ENCODE peak calls at places on chromosomes 6 and 20, in ten cellular contexts. One of them, this sample, is unnamed.

GRCh38 chr20:51360451-51361230 is 181.9 kb downstream of the NFATC2 start:
- DNase-seq in breast epithelium: no peak
- DNase-seq in GM23248: peak; percentile 98
- DNase-seq in fibroblast of lung: peak; percentile 100
- DNase-seq in IMR-90: peak; percentile 100
- DNase-seq in OCI-LY7: no peak
- DNase-seq in testis: no peak
- DNase-seq in right atrium auricular region: no peak
- DNase-seq in heart left ventricle: no peak
- DNase-seq in BE2C: no peak
- DNase-seq in this sample: peak; percentile 73

GRCh38 chr6:683742-684440 is 9.0 kb downstream of the EXOC2 start:
- DNase-seq in breast epithelium: no peak
- DNase-seq in GM23248: peak; percentile 77
- DNase-seq in fibroblast of lung: peak; percentile 95
- DNase-seq in IMR-90: peak; percentile 88
- DNase-seq in OCI-LY7: no peak
- DNase-seq in testis: peak; percentile 46
- DNase-seq in right atrium auricular region: no peak
- DNase-seq in heart left ventricle: no peak
- DNase-seq in BE2C: peak; percentile 67
- DNase-seq in this sample: no peak

GRCh38 chr6:106300944-106301343 is 24.6 kb downstream of the ATG5 start:
- DNase-seq in breast epithelium: no peak
- DNase-seq in GM23248: peak; percentile 75
- DNase-seq in fibroblast of lung: peak; percentile 37
- DNase-seq in IMR-90: peak; percentile 65
- DNase-seq in OCI-LY7: peak; percentile 41
- DNase-seq in testis: no peak
- DNase-seq in right atrium auricular region: no peak
- DNase-seq in heart left ventricle: no peak
- DNase-seq in BE2C: no peak
- DNase-seq in this sample: no peak

GRCh38 chr20:10649817-10650200 is 24.0 kb downstream of the JAG1 start:
- DNase-seq in breast epithelium: no peak
- DNase-seq in GM23248: no peak
- DNase-seq in fibroblast of lung: peak; percentile 74
- DNase-seq in IMR-90: no peak
- DNase-seq in OCI-LY7: no peak
- DNase-seq in testis: no peak
- DNase-seq in right atrium auricular region: no peak
- DNase-seq in heart left ventricle: no peak
- DNase-seq in BE2C: no peak
- DNase-seq in this sample: no peak

GRCh38 chr6:35486005-35486925 is 10.6 kb downstream of the TEAD3 start:
- DNase-seq in breast epithelium: peak; percentile 95
- DNase-seq in GM23248: no peak
- DNase-seq in fibroblast of lung: no peak
- DNase-seq in IMR-90: no peak
- DNase-seq in OCI-LY7: no peak
- DNase-seq in testis: peak; percentile 84
- DNase-seq in right atrium auricular region: no peak
- DNase-seq in heart left ventricle: no peak
- DNase-seq in BE2C: no peak
- DNase-seq in this sample: peak; percentile 69

GRCh38 chr6:52590634-52590985 is 13.8 kb upstream of the TRAM2 start:
- DNase-seq in breast epithelium: no peak
- DNase-seq in GM23248: peak; percentile 87
- DNase-seq in fibroblast of lung: peak; percentile 57
- DNase-seq in IMR-90: peak; percentile 83
- DNase-seq in OCI-LY7: no peak
- DNase-seq in testis: no peak
- DNase-seq in right atrium auricular region: no peak
- DNase-seq in heart left ventricle: no peak
- DNase-seq in BE2C: no peak
- DNase-seq in this sample: no peak

GRCh38 chr6:87583822-87584221 is 6.0 kb downstream of the RARS2 start:
- DNase-seq in breast epithelium: no peak
- DNase-seq in GM23248: no peak
- DNase-seq in fibroblast of lung: no peak
- DNase-seq in IMR-90: no peak
- DNase-seq in OCI-LY7: no peak
- DNase-seq in testis: no peak
- DNase-seq in right atrium auricular region: no peak
- DNase-seq in heart left ventricle: no peak
- DNase-seq in BE2C: no peak
- DNase-seq in this sample: no peak

GRCh38 chr6:16059496-16059895 is 69.4 kb upstream of the MYLIP start:
- DNase-seq in breast epithelium: no peak
- DNase-seq in GM23248: no peak
- DNase-seq in fibroblast of lung: no peak
- DNase-seq in IMR-90: no peak
- DNase-seq in OCI-LY7: no peak
- DNase-seq in testis: no peak
- DNase-seq in right atrium auricular region: no peak
- DNase-seq in heart left ventricle: no peak
- DNase-seq in BE2C: no peak
- DNase-seq in this sample: no peak

GRCh38 chr20:58717278-58718091 is 24.9 kb downstream of the NPEPL1 start:
- DNase-seq in breast epithelium: peak; percentile 14
- DNase-seq in GM23248: no peak
- DNase-seq in fibroblast of lung: no peak
- DNase-seq in IMR-90: no peak
- DNase-seq in OCI-LY7: no peak
- DNase-seq in testis: no peak
- DNase-seq in right atrium auricular region: peak; percentile 40
- DNase-seq in heart left ventricle: peak; percentile 15
- DNase-seq in BE2C: peak; percentile 3
- DNase-seq in this sample: peak; percentile 49

GRCh38 chr6:45473121-45473967 is 95.6 kb upstream of the SUPT3H start:
- DNase-seq in breast epithelium: no peak
- DNase-seq in GM23248: no peak
- DNase-seq in fibroblast of lung: no peak
- DNase-seq in IMR-90: no peak
- DNase-seq in OCI-LY7: no peak
- DNase-seq in testis: no peak
- DNase-seq in right atrium auricular region: no peak
- DNase-seq in heart left ventricle: no peak
- DNase-seq in BE2C: no peak
- DNase-seq in this sample: no peak

GRCh38 chr20:62010551-62011402 is 54.9 kb downstream of the TAF4 start:
- DNase-seq in breast epithelium: no peak
- DNase-seq in GM23248: peak; percentile 76
- DNase-seq in fibroblast of lung: peak; percentile 37
- DNase-seq in IMR-90: peak; percentile 55
- DNase-seq in OCI-LY7: peak; percentile 71
- DNase-seq in testis: peak; percentile 76
- DNase-seq in right atrium auricular region: no peak
- DNase-seq in heart left ventricle: peak; percentile 47
- DNase-seq in BE2C: peak; percentile 77
- DNase-seq in this sample: no peak

GRCh38 chr6:44223471-44224153 is at the start of gene SLC29A1:
- DNase-seq in breast epithelium: peak; percentile 59
- DNase-seq in GM23248: peak; percentile 75
- DNase-seq in fibroblast of lung: peak; percentile 47
- DNase-seq in IMR-90: peak; percentile 28
- DNase-seq in OCI-LY7: peak; percentile 91
- DNase-seq in testis: peak; percentile 84
- DNase-seq in right atrium auricular region: no peak
- DNase-seq in heart left ventricle: peak; percentile 87
- DNase-seq in BE2C: peak; percentile 92
- DNase-seq in this sample: no peak

GRCh38 chr6:154650351-154650750 is 82.9 kb upstream of the SCAF8 start:
- DNase-seq in breast epithelium: no peak
- DNase-seq in GM23248: no peak
- DNase-seq in fibroblast of lung: no peak
- DNase-seq in IMR-90: no peak
- DNase-seq in OCI-LY7: no peak
- DNase-seq in testis: no peak
- DNase-seq in right atrium auricular region: no peak
- DNase-seq in heart left ventricle: no peak
- DNase-seq in BE2C: no peak
- DNase-seq in this sample: no peak

GRCh38 chr20:35131953-35132352 is 15.2 kb downstream of the EDEM2 start:
- DNase-seq in breast epithelium: no peak
- DNase-seq in GM23248: no peak
- DNase-seq in fibroblast of lung: no peak
- DNase-seq in IMR-90: no peak
- DNase-seq in OCI-LY7: no peak
- DNase-seq in testis: no peak
- DNase-seq in right atrium auricular region: no peak
- DNase-seq in heart left ventricle: no peak
- DNase-seq in BE2C: no peak
- DNase-seq in this sample: no peak
- H3K4me1 ChIP-seq in breast epithelium: no peaks in the 10 kb centered on the region
- H3K4me1 ChIP-seq in GM23248: peaks cover 34% of the 10 kb centered on the region
- H3K4me1 ChIP-seq in fibroblast of lung: peaks cover 3% of the 10 kb centered on the region
- H3K4me1 ChIP-seq in IMR-90: peaks cover 3% of the 10 kb centered on the region
- H3K4me1 ChIP-seq in OCI-LY7: no peaks in the 10 kb centered on the region
- H3K4me1 ChIP-seq in testis: peaks cover 13% of the 10 kb centered on the region
- H3K4me1 ChIP-seq in right atrium auricular region: peaks cover 32% of the 10 kb centered on the region
- H3K4me1 ChIP-seq in heart left ventricle: peaks cover 16% of the 10 kb centered on the region
- H3K4me1 ChIP-seq in BE2C: no peaks in the 10 kb centered on the region
- H3K4me1 ChIP-seq in this sample: peaks cover 17% of the 10 kb centered on the region

GRCh38 chr6:50846860-50847171 is 28.1 kb downstream of the TFAP2B start:
- DNase-seq in breast epithelium: no peak
- DNase-seq in GM23248: no peak
- DNase-seq in fibroblast of lung: no peak
- DNase-seq in IMR-90: no peak
- DNase-seq in OCI-LY7: no peak
- DNase-seq in testis: no peak
- DNase-seq in right atrium auricular region: no peak
- DNase-seq in heart left ventricle: no peak
- DNase-seq in BE2C: no peak
- DNase-seq in this sample: no peak
- H3K4me1 ChIP-seq in breast epithelium: no peaks in the 10 kb centered on the region
- H3K4me1 ChIP-seq in GM23248: no peaks in the 10 kb centered on the region
- H3K4me1 ChIP-seq in fibroblast of lung: no peaks in the 10 kb centered on the region
- H3K4me1 ChIP-seq in IMR-90: no peaks in the 10 kb centered on the region
- H3K4me1 ChIP-seq in OCI-LY7: no peaks in the 10 kb centered on the region
- H3K4me1 ChIP-seq in testis: no peaks in the 10 kb centered on the region
- H3K4me1 ChIP-seq in right atrium auricular region: peaks cover 18% of the 10 kb centered on the region
- H3K4me1 ChIP-seq in heart left ventricle: peaks cover 9% of the 10 kb centered on the region
- H3K4me1 ChIP-seq in BE2C: no peaks in the 10 kb centered on the region
- H3K4me1 ChIP-seq in this sample: no peaks in the 10 kb centered on the region

GRCh38 chr6:36597775-36598174 is 3.6 kb downstream of the SRSF3 start:
- DNase-seq in breast epithelium: no peak
- DNase-seq in GM23248: no peak
- DNase-seq in fibroblast of lung: no peak
- DNase-seq in IMR-90: no peak
- DNase-seq in OCI-LY7: no peak
- DNase-seq in testis: no peak
- DNase-seq in right atrium auricular region: no peak
- DNase-seq in heart left ventricle: no peak
- DNase-seq in BE2C: no peak
- DNase-seq in this sample: peak; percentile 38
- H3K4me1 ChIP-seq in breast epithelium: peaks cover 22% of the 10 kb centered on the region
- H3K4me1 ChIP-seq in GM23248: peaks cover 59% of the 10 kb centered on the region
- H3K4me1 ChIP-seq in fibroblast of lung: peaks cover 19% of the 10 kb centered on the region
- H3K4me1 ChIP-seq in IMR-90: peaks cover 9% of the 10 kb centered on the region
- H3K4me1 ChIP-seq in OCI-LY7: peaks cover 64% of the 10 kb centered on the region
- H3K4me1 ChIP-seq in testis: peaks cover 37% of the 10 kb centered on the region
- H3K4me1 ChIP-seq in right atrium auricular region: peaks cover 54% of the 10 kb centered on the region
- H3K4me1 ChIP-seq in heart left ventricle: peaks cover 61% of the 10 kb centered on the region
- H3K4me1 ChIP-seq in BE2C: peaks cover 10% of the 10 kb centered on the region
- H3K4me1 ChIP-seq in this sample: peaks cover 50% of the 10 kb centered on the region

GRCh38 chr6:37987008-37987407 is 167.5 kb downstream of the ZFAND3 start:
- DNase-seq in breast epithelium: no peak
- DNase-seq in GM23248: peak; percentile 87
- DNase-seq in fibroblast of lung: peak; percentile 70
- DNase-seq in IMR-90: peak; percentile 60
- DNase-seq in OCI-LY7: no peak
- DNase-seq in testis: no peak
- DNase-seq in right atrium auricular region: no peak
- DNase-seq in heart left ventricle: no peak
- DNase-seq in BE2C: no peak
- DNase-seq in this sample: no peak

GRCh38 chr6:37988696-37989095 is 169.2 kb downstream of the ZFAND3 start:
- DNase-seq in breast epithelium: no peak
- DNase-seq in GM23248: peak; percentile 34
- DNase-seq in fibroblast of lung: peak; percentile 42
- DNase-seq in IMR-90: no peak
- DNase-seq in OCI-LY7: no peak
- DNase-seq in testis: no peak
- DNase-seq in right atrium auricular region: no peak
- DNase-seq in heart left ventricle: no peak
- DNase-seq in BE2C: no peak
- DNase-seq in this sample: no peak

GRCh38 chr6:37988131-37988530 is 168.6 kb downstream of the ZFAND3 start:
- DNase-seq in breast epithelium: no peak
- DNase-seq in GM23248: peak; percentile 51
- DNase-seq in fibroblast of lung: peak; percentile 70
- DNase-seq in IMR-90: peak; percentile 89
- DNase-seq in OCI-LY7: no peak
- DNase-seq in testis: no peak
- DNase-seq in right atrium auricular region: no peak
- DNase-seq in heart left ventricle: no peak
- DNase-seq in BE2C: no peak
- DNase-seq in this sample: no peak

GRCh38 chr6:37985355-37985754 is 165.8 kb downstream of the ZFAND3 start:
- DNase-seq in breast epithelium: no peak
- DNase-seq in GM23248: no peak
- DNase-seq in fibroblast of lung: no peak
- DNase-seq in IMR-90: no peak
- DNase-seq in OCI-LY7: no peak
- DNase-seq in testis: peak; percentile 56
- DNase-seq in right atrium auricular region: no peak
- DNase-seq in heart left ventricle: no peak
- DNase-seq in BE2C: no peak
- DNase-seq in this sample: no peak

GRCh38 chr6:37987559-37987958 is 168.0 kb downstream of the ZFAND3 start:
- DNase-seq in breast epithelium: no peak
- DNase-seq in GM23248: no peak
- DNase-seq in fibroblast of lung: no peak
- DNase-seq in IMR-90: no peak
- DNase-seq in OCI-LY7: no peak
- DNase-seq in testis: no peak
- DNase-seq in right atrium auricular region: no peak
- DNase-seq in heart left ventricle: no peak
- DNase-seq in BE2C: no peak
- DNase-seq in this sample: no peak
- H3K4me1 ChIP-seq in breast epithelium: no peaks in the 10 kb centered on the region
- H3K4me1 ChIP-seq in GM23248: peaks cover 64% of the 10 kb centered on the region
- H3K4me1 ChIP-seq in fibroblast of lung: peaks cover 18% of the 10 kb centered on the region
- H3K4me1 ChIP-seq in IMR-90: peaks cover 19% of the 10 kb centered on the region
- H3K4me1 ChIP-seq in OCI-LY7: no peaks in the 10 kb centered on the region
- H3K4me1 ChIP-seq in testis: peaks cover 31% of the 10 kb centered on the region
- H3K4me1 ChIP-seq in right atrium auricular region: peaks cover 76% of the 10 kb centered on the region
- H3K4me1 ChIP-seq in heart left ventricle: peaks cover 60% of the 10 kb centered on the region
- H3K4me1 ChIP-seq in BE2C: peaks cover 2% of the 10 kb centered on the region
- H3K4me1 ChIP-seq in this sample: peaks cover 7% of the 10 kb centered on the region

This sample was measured in ascending aorta.